ENCODE peak calls at places on chromosomes 7 and 10, in ten cellular contexts. One of them, this sample, is unnamed.

GRCh38 chr10:103284170-103284569 is 7.2 kb downstream of the INA start:
- DNase-seq in psoas muscle: no peak
- DNase-seq in NAMALWA: no peak
- DNase-seq in endothelial cell: no peak
- DNase-seq in CD8-positive, alpha-beta memory T cell: no peak
- DNase-seq in heart left ventricle: no peak
- DNase-seq in HEK293T: no peak
- DNase-seq in amygdala: no peak
- DNase-seq in RCC 7860: no peak
- DNase-seq in activated naive CD4-positive, alpha-beta T cell treated with anti-CD3 and anti-CD28 coated beads for 36 hours: no peak
- DNase-seq in this sample: no peak

GRCh38 chr7:73740771-73741170 is 2.2 kb upstream of the ABHD11 start:
- DNase-seq in psoas muscle: no peak
- DNase-seq in NAMALWA: no peak
- DNase-seq in endothelial cell: no peak
- DNase-seq in CD8-positive, alpha-beta memory T cell: no peak
- DNase-seq in heart left ventricle: peak; percentile 9
- DNase-seq in HEK293T: no peak
- DNase-seq in amygdala: no peak
- DNase-seq in RCC 7860: no peak
- DNase-seq in activated naive CD4-positive, alpha-beta T cell treated with anti-CD3 and anti-CD28 coated beads for 36 hours: no peak
- DNase-seq in this sample: no peak

GRCh38 chr7:91843831-91844230 is 36.7 kb downstream of the MTERF1 start:
- DNase-seq in psoas muscle: no peak
- DNase-seq in NAMALWA: no peak
- DNase-seq in endothelial cell: no peak
- DNase-seq in CD8-positive, alpha-beta memory T cell: no peak
- DNase-seq in heart left ventricle: no peak
- DNase-seq in HEK293T: no peak
- DNase-seq in amygdala: no peak
- DNase-seq in RCC 7860: no peak
- DNase-seq in activated naive CD4-positive, alpha-beta T cell treated with anti-CD3 and anti-CD28 coated beads for 36 hours: no peak
- DNase-seq in this sample: no peak

GRCh38 chr10:80486151-80486692 is 32.1 kb downstream of the TSPAN14 start:
- DNase-seq in psoas muscle: no peak
- DNase-seq in NAMALWA: no peak
- DNase-seq in endothelial cell: no peak
- DNase-seq in CD8-positive, alpha-beta memory T cell: no peak
- DNase-seq in heart left ventricle: no peak
- DNase-seq in HEK293T: no peak
- DNase-seq in amygdala: no peak
- DNase-seq in RCC 7860: no peak
- DNase-seq in activated naive CD4-positive, alpha-beta T cell treated with anti-CD3 and anti-CD28 coated beads for 36 hours: peak; percentile 68
- DNase-seq in this sample: no peak

GRCh38 chr7:68014031-68014774 is 1017.6 kb downstream of the TYW1 start:
- DNase-seq in psoas muscle: no peak
- DNase-seq in NAMALWA: no peak
- DNase-seq in endothelial cell: no peak
- DNase-seq in CD8-positive, alpha-beta memory T cell: no peak
- DNase-seq in heart left ventricle: no peak
- DNase-seq in HEK293T: no peak
- DNase-seq in amygdala: no peak
- DNase-seq in RCC 7860: no peak
- DNase-seq in activated naive CD4-positive, alpha-beta T cell treated with anti-CD3 and anti-CD28 coated beads for 36 hours: no peak
- DNase-seq in this sample: no peak

GRCh38 chr10:116659049-116659670 is 38.4 kb downstream of the PNLIPRP2 start:
- DNase-seq in psoas muscle: no peak
- DNase-seq in NAMALWA: no peak
- DNase-seq in endothelial cell: no peak
- DNase-seq in CD8-positive, alpha-beta memory T cell: no peak
- DNase-seq in heart left ventricle: no peak
- DNase-seq in HEK293T: no peak
- DNase-seq in amygdala: no peak
- DNase-seq in RCC 7860: no peak
- DNase-seq in activated naive CD4-positive, alpha-beta T cell treated with anti-CD3 and anti-CD28 coated beads for 36 hours: no peak
- DNase-seq in this sample: no peak

GRCh38 chr7:34928052-34928451 is 109.2 kb downstream of the DPY19L1 start:
- DNase-seq in psoas muscle: peak; percentile 16
- DNase-seq in NAMALWA: peak; percentile 62
- DNase-seq in endothelial cell: peak; percentile 83
- DNase-seq in CD8-positive, alpha-beta memory T cell: peak; percentile 53
- DNase-seq in heart left ventricle: peak; percentile 62
- DNase-seq in HEK293T: peak; percentile 10
- DNase-seq in amygdala: peak; percentile 10
- DNase-seq in RCC 7860: peak; percentile 11
- DNase-seq in activated naive CD4-positive, alpha-beta T cell treated with anti-CD3 and anti-CD28 coated beads for 36 hours: peak; percentile 62
- DNase-seq in this sample: peak; percentile 54

GRCh38 chr10:1366811-1367425 is 310.7 kb downstream of the WDR37 start:
- DNase-seq in psoas muscle: no peak
- DNase-seq in NAMALWA: no peak
- DNase-seq in endothelial cell: no peak
- DNase-seq in CD8-positive, alpha-beta memory T cell: no peak
- DNase-seq in heart left ventricle: no peak
- DNase-seq in HEK293T: no peak
- DNase-seq in amygdala: no peak
- DNase-seq in RCC 7860: no peak
- DNase-seq in activated naive CD4-positive, alpha-beta T cell treated with anti-CD3 and anti-CD28 coated beads for 36 hours: no peak
- DNase-seq in this sample: no peak

GRCh38 chr7:80908360-80908797 is 10.5 kb downstream of the SEMA3C start:
- DNase-seq in psoas muscle: no peak
- DNase-seq in NAMALWA: no peak
- DNase-seq in endothelial cell: no peak
- DNase-seq in CD8-positive, alpha-beta memory T cell: no peak
- DNase-seq in heart left ventricle: no peak
- DNase-seq in HEK293T: no peak
- DNase-seq in amygdala: no peak
- DNase-seq in RCC 7860: no peak
- DNase-seq in activated naive CD4-positive, alpha-beta T cell treated with anti-CD3 and anti-CD28 coated beads for 36 hours: no peak
- DNase-seq in this sample: no peak

GRCh38 chr7:20508109-20508508 is 107.4 kb upstream of the ABCB5 start:
- DNase-seq in psoas muscle: no peak
- DNase-seq in NAMALWA: no peak
- DNase-seq in endothelial cell: no peak
- DNase-seq in CD8-positive, alpha-beta memory T cell: no peak
- DNase-seq in heart left ventricle: no peak
- DNase-seq in HEK293T: peak; percentile 11
- DNase-seq in amygdala: no peak
- DNase-seq in RCC 7860: no peak
- DNase-seq in activated naive CD4-positive, alpha-beta T cell treated with anti-CD3 and anti-CD28 coated beads for 36 hours: no peak
- DNase-seq in this sample: no peak

GRCh38 chr7:2824678-2825461 is 19.2 kb downstream of the GNA12 start:
- DNase-seq in psoas muscle: no peak
- DNase-seq in NAMALWA: peak; percentile 81
- DNase-seq in endothelial cell: peak; percentile 19
- DNase-seq in CD8-positive, alpha-beta memory T cell: no peak
- DNase-seq in heart left ventricle: no peak
- DNase-seq in HEK293T: no peak
- DNase-seq in amygdala: no peak
- DNase-seq in RCC 7860: no peak
- DNase-seq in activated naive CD4-positive, alpha-beta T cell treated with anti-CD3 and anti-CD28 coated beads for 36 hours: no peak
- DNase-seq in this sample: no peak

GRCh38 chr7:148397555-148397954 is 193.0 kb upstream of the C7orf33 start:
- DNase-seq in psoas muscle: no peak
- DNase-seq in NAMALWA: no peak
- DNase-seq in endothelial cell: no peak
- DNase-seq in CD8-positive, alpha-beta memory T cell: no peak
- DNase-seq in heart left ventricle: no peak
- DNase-seq in HEK293T: no peak
- DNase-seq in amygdala: no peak
- DNase-seq in RCC 7860: no peak
- DNase-seq in activated naive CD4-positive, alpha-beta T cell treated with anti-CD3 and anti-CD28 coated beads for 36 hours: no peak
- DNase-seq in this sample: no peak

This sample was measured in left ventricle myocardium superior.